ENCODE peak calls at places on chromosomes 6 and 20, in seven cellular contexts. M is HCT116, O is GM12878, R is H1, K is K562, X is HepG2, T is SK-N-SH. A is an unnamed sample.

GRCh38 chr6:56652994-56653393 is 10.3 kb upstream of the DST start:
- DNase-seq in X (peak), M (peak), O (no peak), T (no peak), K (no peak), R (no peak), A (no peak)

GRCh38 chr20:55935448-55936221 is 69.7 kb downstream of the CBLN4 start:
- DNase-seq in M (no peak), T (no peak), O (no peak), R (no peak), X (no peak), K (no peak), A (no peak)

GRCh38 chr20:62993856-62994494 is 12.8 kb downstream of the BHLHE23 start:
- DNase-seq in M (no peak), T (no peak), O (no peak), R (no peak), X (no peak), K (no peak), A (no peak)

GRCh38 chr20:3045042-3045815 is 623 bp upstream of the MRPS26 start:
- DNase-seq in R (no peak), X (no peak), O (no peak), K (peak), T (peak), M (no peak), A (peak)

GRCh38 chr20:19977373-19977770 is 39.8 kb upstream of the NAA20 start:
- DNase-seq in M (no peak), T (no peak), X (no peak), K (no peak), O (no peak), R (no peak), A (no peak)

GRCh38 chr6:170045563-170045960 is 245.3 kb downstream of the DLL1 start:
- DNase-seq in M (no peak), X (no peak), O (no peak), K (no peak), T (no peak), R (no peak), A (no peak)

GRCh38 chr6:80376411-80376810 is 269.9 kb downstream of the BCKDHB start:
- DNase-seq in O (no peak), K (no peak), X (no peak), R (no peak), M (no peak), T (no peak), A (no peak)

GRCh38 chr6:13318821-13319220 is 9.5 kb downstream of the TBC1D7 start:
- DNase-seq in M (no peak), R (no peak), X (no peak), O (no peak), K (no peak), T (no peak), A (no peak)

GRCh38 chr20:58571341-58571941 is 56.2 kb upstream of the APCDD1L start:
- DNase-seq in M (no peak), T (no peak), R (no peak), K (no peak), X (no peak), O (no peak), A (no peak)

GRCh38 chr6:67933278-67933677 is 701.8 kb upstream of the ADGRB3 start:
- DNase-seq in K (no peak), O (no peak), T (no peak), R (no peak), X (no peak), M (no peak), A (no peak)

GRCh38 chr20:31695849-31696804 is 26.5 kb downstream of the BCL2L1 start:
- DNase-seq in K (no peak), X (peak), M (peak), O (no peak), R (no peak), T (no peak), A (no peak)

DNA sequence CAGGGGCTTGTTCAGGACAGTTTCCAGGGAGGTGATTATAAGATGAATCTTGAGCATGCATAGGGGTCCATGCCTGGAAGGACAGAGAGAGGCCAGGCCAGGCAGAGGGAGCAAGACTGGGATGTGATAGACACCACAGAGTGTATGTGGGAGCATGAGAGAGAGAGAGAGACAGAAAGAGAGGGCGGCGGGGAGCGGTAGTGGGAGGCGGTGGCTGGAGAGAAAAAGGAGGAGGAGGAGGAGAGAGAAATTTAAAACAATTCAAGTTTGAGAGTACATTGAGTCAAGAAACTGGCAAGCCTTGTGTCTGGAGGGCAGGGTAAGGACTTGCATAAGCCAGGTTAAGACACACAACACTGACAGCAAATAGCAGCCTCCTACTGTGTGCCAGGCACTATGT is 162.9 kb upstream of the HDAC2 start:
- DNase-seq in T (no peak), M (no peak), K (no peak), R (no peak), O (no peak), X (no peak), A (no peak)
- TF ChIP-seq JUND in T (no peak), M (no peak), K (no peak), R (no peak), O (no peak), X (no peak), A (no peak)

DNA sequence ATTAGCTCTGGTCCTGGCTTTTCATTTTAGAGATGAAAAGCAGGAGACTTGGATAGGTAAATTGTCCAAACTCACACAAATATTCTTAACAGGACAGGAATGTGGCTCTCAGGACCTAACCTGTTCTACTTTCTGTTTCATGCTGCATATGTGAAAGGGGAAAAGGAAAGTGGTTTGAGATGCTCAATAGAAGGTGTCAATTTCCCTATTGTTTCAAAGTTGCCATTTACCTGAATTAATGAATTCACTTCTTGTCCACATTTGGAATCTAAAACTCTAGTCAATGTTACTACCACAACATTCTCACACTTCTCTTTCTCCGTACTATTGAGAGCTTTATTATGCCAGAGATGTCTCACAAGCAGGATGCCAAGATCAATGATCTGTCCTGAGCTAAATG is 4.8 kb upstream of the EFHC1 start:
- DNase-seq in M (no peak), K (no peak), X (no peak), O (no peak), R (no peak), T (no peak), A (no peak)
- TF ChIP-seq JUND in M (no peak), K (no peak), X (no peak), O (no peak), R (no peak), T (no peak), A (no peak)

GRCh38 chr20:35618372-35619131 is 2.9 kb downstream of the SPAG4 start:
- DNase-seq in K (no peak), M (no peak), O (no peak), X (no peak), R (no peak), T (peak), A (no peak)
- TF ChIP-seq JUND in K (no peak), M (no peak), O (no peak), X (no peak), R (no peak), T (no peak), A (no peak)

GRCh38 chr6:37648465-37649330 is 49.0 kb downstream of the MDGA1 start:
- DNase-seq in M (peak), X (no peak), T (no peak), K (peak), R (peak), O (no peak), A (no peak)
- TF ChIP-seq JUND in M (no peak), X (no peak), T (no peak), K (no peak), R (no peak), O (no peak), A (no peak)

DNA sequence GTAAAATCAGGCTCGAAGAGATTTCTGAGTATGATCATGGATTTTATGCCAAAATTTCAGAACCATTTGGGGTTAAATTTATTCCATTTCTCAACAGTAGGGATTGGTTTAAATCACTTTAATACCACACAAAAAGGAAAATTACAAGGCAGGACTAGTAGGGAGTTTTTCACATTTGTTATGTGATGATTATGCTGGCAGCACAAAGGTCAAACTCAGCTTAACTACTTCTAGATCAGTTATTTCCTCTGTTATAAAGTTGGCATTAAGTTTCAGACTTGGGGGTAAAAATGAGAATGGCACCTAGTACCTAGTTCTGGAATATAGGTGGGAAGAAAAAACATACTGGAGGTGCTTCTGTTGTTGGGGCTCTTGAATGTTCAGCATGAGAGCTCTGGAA is 39.5 kb downstream of the PHF3 start:
- DNase-seq in T (no peak), K (no peak), O (no peak), X (no peak), R (no peak), M (no peak), A (no peak)
- TF ChIP-seq JUND in T (no peak), K (no peak), O (no peak), X (no peak), R (no peak), M (no peak), A (no peak)

DNA sequence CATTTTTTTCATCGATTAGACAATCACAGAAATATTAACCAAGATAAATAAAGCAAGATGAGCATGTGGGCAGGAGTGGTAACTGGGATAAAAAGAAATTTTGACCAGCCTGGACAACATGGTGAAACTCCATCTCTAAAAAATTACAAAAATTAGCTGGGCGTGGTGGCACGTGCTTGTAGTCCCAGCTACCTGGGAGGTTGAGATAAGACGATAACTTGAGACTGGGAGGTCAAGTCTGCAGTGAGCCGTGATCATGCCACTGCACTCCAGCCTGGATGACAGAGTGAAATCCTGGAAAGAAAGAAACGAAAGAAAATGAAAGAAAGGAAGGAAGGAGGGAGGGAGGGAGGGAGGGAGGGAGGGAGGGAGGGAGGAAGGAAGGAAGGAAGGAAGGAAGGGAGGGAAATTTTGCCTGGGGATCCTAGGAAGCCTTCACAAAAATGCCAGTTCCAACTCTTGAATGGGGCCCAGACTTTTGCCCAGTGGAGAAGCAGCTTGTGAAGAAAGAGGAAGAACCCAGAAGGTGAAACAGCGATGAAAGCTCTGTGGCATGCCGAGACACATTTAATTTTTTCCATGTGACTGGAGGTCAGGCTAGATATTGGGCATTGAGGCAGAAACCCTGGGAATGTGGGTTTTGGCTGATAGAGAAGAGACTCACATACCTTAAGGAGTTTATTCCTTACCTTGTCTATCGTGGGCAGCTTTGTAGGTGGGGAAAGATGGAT is 20.3 kb downstream of the CCDC170 start:
- DNase-seq in X (no peak), K (no peak), O (no peak), R (no peak), T (no peak), M (no peak), A (no peak)
- TF ChIP-seq JUND in X (no peak), K (no peak), O (no peak), R (no peak), T (no peak), M (no peak), A (no peak)

GRCh38 chr20:47860049-47860830 is 75.0 kb upstream of the SULF2 start:
- DNase-seq in K (no peak), T (no peak), M (no peak), O (no peak), X (no peak), R (no peak), A (no peak)

GRCh38 chr20:47855799-47856198 is 70.5 kb upstream of the SULF2 start:
- DNase-seq in T (no peak), K (no peak), X (no peak), R (no peak), M (no peak), O (no peak), A (no peak)

GRCh38 chr20:47857142-47857993 is 72.1 kb upstream of the SULF2 start:
- DNase-seq in R (no peak), K (no peak), O (no peak), M (no peak), T (no peak), X (peak), A (no peak)

GRCh38 chr20:47859255-47859654 is 74.0 kb upstream of the SULF2 start:
- DNase-seq in R (no peak), O (no peak), M (no peak), X (no peak), T (no peak), K (no peak), A (no peak)

DNA sequence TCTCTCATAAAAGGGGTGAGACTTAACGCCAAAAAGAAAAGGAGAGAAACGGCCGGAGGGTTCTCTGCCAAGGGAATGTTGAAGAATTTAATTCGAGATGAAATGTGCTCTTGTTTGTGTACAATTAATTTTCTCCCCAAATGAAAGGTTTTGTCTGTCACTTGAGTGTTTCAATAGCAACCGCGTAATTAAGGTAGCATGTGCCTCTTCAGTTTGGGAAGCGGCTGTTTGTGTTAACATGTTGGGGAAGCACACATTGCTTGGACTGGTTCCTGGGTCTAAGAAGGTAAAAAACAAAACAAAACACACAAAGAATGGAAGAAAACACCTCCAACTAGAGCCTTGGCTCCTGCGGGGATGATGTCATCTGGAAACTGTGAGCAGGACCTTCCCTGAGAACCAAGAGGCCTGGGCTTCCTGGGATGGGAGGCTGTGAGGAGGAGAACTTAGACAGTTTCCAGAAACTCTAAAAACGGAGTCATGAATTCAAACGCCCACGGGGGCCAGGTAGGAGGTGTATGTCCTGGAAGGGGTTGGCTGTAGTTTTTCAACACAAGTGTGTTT is 72.8 kb upstream of the SULF2 start:
- DNase-seq in K (no peak), X (no peak), O (no peak), R (no peak), M (no peak), T (no peak), A (no peak)
- TF ChIP-seq JUND in K (no peak), X (no peak), O (no peak), R (no peak), M (no peak), T (no peak), A (no peak)

GRCh38 chr20:35952480-35953410 is 1.6 kb downstream of the SCAND1 start:
- DNase-seq in K (no peak), M (no peak), O (no peak), T (no peak), R (no peak), X (peak), A (peak)
- TF ChIP-seq JUND in K (no peak), M (no peak), O (no peak), T (no peak), R (no peak), X (no peak), A (no peak)

A was measured in T47D.